ENCODE peak calls at places on chromosomes 7 and 10, in eight cellular contexts. K is astrocyte, F is hepatocyte, S is PC-9, G is mammary epithelial cell, O is neural progenitor cell, A is GM23338, R is fibroblast of lung. T is an unnamed sample.

GRCh38 chr7:2663960-2664359 is 24.0 kb upstream of the AMZ1 start:
- DNase-seq in K (no peak), F (no peak), S (no peak), G (no peak), O (no peak), A (no peak), R (no peak), T (no peak)

GRCh38 chr7:99308461-99309074 is 17.1 kb upstream of the ARPC1A start:
- DNase-seq in K (peak), F (no peak), S (no peak), G (peak), O (no peak), A (no peak), R (peak), T (no peak)

GRCh38 chr7:117068511-117069155 is 115.3 kb downstream of the ST7 start:
- DNase-seq in K (no peak), F (no peak), S (no peak), G (no peak), O (no peak), A (peak), R (no peak), T (no peak)

GRCh38 chr7:74474271-74474865 is 20.7 kb downstream of the GTF2IRD1 start:
- DNase-seq in K (peak), F (no peak), S (no peak), G (no peak), O (no peak), A (no peak), R (peak), T (no peak)

GRCh38 chr10:29355436-29355991 is 66.6 kb downstream of the LYZL1 start:
- DNase-seq in K (no peak), F (no peak), S (no peak), G (no peak), O (no peak), A (no peak), R (no peak), T (no peak)

GRCh38 chr10:110387983-110388681 is 83.4 kb upstream of the SMNDC1 start:
- DNase-seq in K (peak), F (no peak), S (no peak), G (no peak), O (no peak), A (no peak), R (no peak), T (no peak)

GRCh38 chr7:135998081-135998480 is 20.9 kb upstream of the MTPN start:
- DNase-seq in K (no peak), F (no peak), S (no peak), G (peak), O (no peak), A (no peak), R (no peak), T (no peak)

GRCh38 chr7:157700237-157701005 is 363.6 kb downstream of the DNAJB6 start:
- DNase-seq in K (no peak), F (no peak), S (no peak), G (no peak), O (peak), A (no peak), R (no peak), T (no peak)

GRCh38 chr10:101227765-101228681 is 1.2 kb downstream of the LBX1 start:
- DNase-seq in K (no peak), F (no peak), S (no peak), G (peak), O (peak), A (peak), R (no peak), T (no peak)

DNA sequence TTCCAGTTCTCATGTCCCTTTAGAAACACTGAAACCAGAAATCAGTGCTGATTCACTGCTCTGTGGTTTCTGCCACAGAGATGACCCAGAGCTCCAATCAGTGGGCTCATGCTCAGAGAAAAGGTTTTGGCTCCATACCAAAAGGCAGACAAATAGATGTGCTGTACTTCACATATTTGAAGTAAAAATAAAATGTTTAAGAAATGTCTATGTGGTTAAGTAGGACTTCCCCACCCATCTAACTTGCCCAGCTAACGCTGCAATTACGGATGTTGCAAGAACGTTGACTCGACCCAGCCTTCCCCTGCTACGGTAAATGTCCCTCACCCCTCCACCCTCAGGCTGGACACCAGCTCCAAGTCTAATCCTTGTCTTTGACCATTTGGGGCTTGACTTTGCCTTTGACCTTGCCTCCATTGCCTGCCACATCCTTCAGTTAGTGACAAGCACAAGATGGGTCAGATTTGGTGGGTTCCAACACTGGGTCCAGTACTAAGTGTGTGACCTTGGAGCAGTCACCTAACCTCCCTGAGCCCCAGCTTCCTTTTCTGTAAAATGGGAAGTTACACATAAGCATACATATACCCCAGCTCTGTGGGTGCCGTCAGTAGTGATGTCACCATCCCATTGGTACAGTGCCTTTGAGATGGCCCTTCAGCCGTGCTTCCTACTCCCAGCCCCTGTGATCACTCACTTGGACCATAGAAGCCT is 95.8 kb downstream of the CHST15 start:
- DNase-seq in K (peak), F (peak), S (peak), G (peak), O (no peak), A (no peak), R (peak), T (peak)
- H3K4me2 ChIP-seq in K (peak), F (no peak), S (peak), G (peak), O (no peak), A (no peak), R (peak), T (peak)

GRCh38 chr7:151518105-151518780 is 1.5 kb downstream of the RHEB start:
- DNase-seq in K (peak), F (peak), S (peak), G (peak), O (peak), A (peak), R (peak), T (no peak)

GRCh38 chr7:151517601-151518104 is 2.0 kb downstream of the RHEB start:
- DNase-seq in K (no peak), F (no peak), S (no peak), G (no peak), O (no peak), A (no peak), R (no peak), T (no peak)

GRCh38 chr7:151519765-151520418 is at the start of gene RHEB:
- DNase-seq in K (peak), F (peak), S (peak), G (peak), O (peak), A (peak), R (peak), T (peak)

GRCh38 chr7:151518781-151519044 is 982 bp downstream of the RHEB start:
- DNase-seq in K (no peak), F (no peak), S (no peak), G (no peak), O (peak), A (no peak), R (no peak), T (no peak)

DNA sequence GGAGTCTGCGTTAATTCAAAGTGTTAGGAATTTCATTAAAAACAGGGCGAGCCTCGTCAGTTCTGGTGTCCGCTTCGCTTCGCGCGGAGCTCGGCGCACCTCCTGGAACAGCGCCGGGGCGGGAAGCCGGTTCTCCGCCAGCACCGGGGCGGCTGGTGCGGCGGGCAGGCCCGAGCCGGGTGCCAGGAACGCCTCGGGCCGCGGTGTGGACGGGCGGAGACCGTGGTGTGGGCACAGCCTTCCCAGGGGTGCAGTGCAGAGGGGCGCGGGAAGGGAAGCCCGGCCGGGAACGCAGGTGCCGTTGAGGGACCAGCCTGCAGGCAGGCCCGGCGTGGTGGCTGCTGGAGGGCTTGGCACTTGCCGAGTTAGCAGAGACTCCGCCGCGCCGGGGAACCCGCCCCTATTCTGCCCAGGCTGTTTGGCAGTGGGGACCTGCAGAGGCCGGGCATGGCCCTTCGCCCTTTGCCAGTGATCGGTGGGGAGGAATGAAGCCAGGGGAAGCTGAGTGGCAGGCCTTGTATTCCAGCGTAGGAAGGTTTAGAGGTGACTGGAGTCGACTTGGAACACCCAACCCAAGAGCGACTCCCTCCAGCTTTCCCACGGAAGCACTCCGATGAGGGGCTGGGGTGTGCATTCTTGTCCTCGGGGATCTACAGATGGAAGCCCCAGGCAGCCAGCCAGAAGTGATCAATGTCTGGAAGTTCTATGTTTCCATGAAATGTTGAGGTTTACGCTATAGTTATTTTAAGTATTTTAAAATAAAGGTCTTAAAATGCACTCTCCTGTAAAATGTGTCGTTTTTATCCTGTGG is 929 bp upstream of the RHEB start:
- DNase-seq in K (no peak), F (no peak), S (peak), G (no peak), O (no peak), A (peak), R (no peak), T (no peak)
- TF ChIP-seq EZH2 in K (no peak), F (no peak), S (no peak), G (no peak), O (no peak), A (no peak), R (no peak), T (no peak)

GRCh38 chr10:132360766-132361447 is 28.9 kb downstream of the LRRC27 start:
- DNase-seq in K (no peak), F (no peak), S (no peak), G (no peak), O (peak), A (peak), R (no peak), T (no peak)
- TF ChIP-seq CTCF in K (peak), F (peak), S (peak), G (peak), O (peak), A (peak), R (peak), T (peak)

GRCh38 chr10:103856497-103857175 is 1.3 kb upstream of the SH3PXD2A start:
- DNase-seq in K (no peak), F (no peak), S (no peak), G (no peak), O (no peak), A (no peak), R (no peak), T (no peak)
- H3K4me2 ChIP-seq in K (peak), F (peak), S (peak), G (no peak), O (peak), A (peak), R (no peak), T (peak)

DNA sequence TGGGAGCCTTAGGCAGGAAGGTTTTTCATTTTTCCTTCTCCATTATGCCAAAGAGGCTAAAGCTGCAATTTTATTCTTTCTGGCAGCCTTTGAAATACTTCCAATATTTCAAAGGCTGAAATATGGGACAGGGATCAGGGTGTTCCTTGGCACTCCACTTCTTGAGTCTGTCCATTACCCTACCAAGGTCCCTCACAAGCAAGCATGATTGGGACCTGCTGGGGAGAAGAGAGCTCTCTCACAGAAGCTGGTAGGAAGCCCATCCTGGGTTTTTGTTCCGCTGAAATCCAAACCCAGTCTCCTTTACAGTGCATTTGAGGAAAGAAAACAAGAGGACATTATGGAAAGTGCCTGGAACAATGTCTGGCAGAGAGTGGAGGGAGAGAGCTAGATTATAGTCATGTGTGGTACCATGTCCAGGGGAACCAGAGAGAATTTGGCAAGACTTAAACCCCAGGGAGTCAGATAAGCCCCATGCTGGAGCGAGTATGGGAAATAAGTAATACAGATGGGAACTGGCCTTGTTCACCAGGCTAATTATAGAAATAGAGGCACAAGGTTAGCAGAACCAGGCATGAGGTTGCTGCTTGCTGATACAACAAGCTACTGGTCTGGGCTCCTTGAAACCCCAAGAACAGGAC is 104.7 kb downstream of the LSM5 start:
- DNase-seq in K (no peak), F (no peak), S (no peak), G (no peak), O (no peak), A (no peak), R (no peak), T (no peak)
- TF ChIP-seq EZH2 in K (no peak), F (no peak), S (no peak), G (no peak), O (no peak), A (no peak), R (no peak), T (no peak)

GRCh38 chr7:121334376-121334775 is 5.6 kb downstream of the WNT16 start:
- DNase-seq in K (no peak), F (no peak), S (no peak), G (no peak), O (no peak), A (no peak), R (no peak), T (no peak)

GRCh38 chr7:121334875-121335648 is 6.3 kb downstream of the WNT16 start:
- DNase-seq in K (peak), F (no peak), S (no peak), G (no peak), O (no peak), A (no peak), R (peak), T (no peak)

GRCh38 chr7:121336579-121336978 is 7.8 kb downstream of the WNT16 start:
- DNase-seq in K (peak), F (no peak), S (no peak), G (no peak), O (no peak), A (no peak), R (peak), T (no peak)

GRCh38 chr7:121339082-121339481 is 10.3 kb downstream of the WNT16 start:
- DNase-seq in K (no peak), F (no peak), S (no peak), G (no peak), O (no peak), A (no peak), R (no peak), T (no peak)

GRCh38 chr7:121337398-121337797 is 8.6 kb downstream of the WNT16 start:
- DNase-seq in K (no peak), F (no peak), S (no peak), G (no peak), O (no peak), A (no peak), R (no peak), T (no peak)
- TF ChIP-seq CTCF in K (peak), F (peak), S (no peak), G (no peak), O (peak), A (peak), R (peak), T (peak)

GRCh38 chr10:30422981-30423654 is 10.9 kb upstream of the MAP3K8 start:
- DNase-seq in K (peak), F (peak), S (peak), G (peak), O (peak), A (peak), R (peak), T (no peak)

GRCh38 chr10:30425336-30426075 is 8.5 kb upstream of the MAP3K8 start:
- DNase-seq in K (no peak), F (no peak), S (no peak), G (no peak), O (no peak), A (no peak), R (no peak), T (no peak)

GRCh38 chr10:30420774-30421173 is 13.2 kb upstream of the MAP3K8 start:
- DNase-seq in K (no peak), F (no peak), S (no peak), G (no peak), O (no peak), A (no peak), R (no peak), T (no peak)

GRCh38 chr10:30420266-30420665 is 13.7 kb upstream of the MAP3K8 start:
- DNase-seq in K (no peak), F (no peak), S (no peak), G (no peak), O (no peak), A (no peak), R (no peak), T (no peak)

GRCh38 chr10:30422296-30422695 is 11.7 kb upstream of the MAP3K8 start:
- DNase-seq in K (no peak), F (no peak), S (no peak), G (no peak), O (no peak), A (no peak), R (no peak), T (no peak)
- H3K4me2 ChIP-seq in K (no peak), F (no peak), S (no peak), G (no peak), O (no peak), A (no peak), R (no peak), T (no peak)